ENCODE peak calls at places on chromosomes 3 and 15, in seven cellular contexts. O, J, X, E, M, Q and C are unnamed samples.

GRCh38 chr15:37893309-37893708 is 41.1 kb upstream of the TMCO5A start:
- DNase-seq in O (no peak), J (no peak), X (no peak), E (no peak), M (no peak), Q (no peak), C (no peak)

GRCh38 chr3:61008168-61008737 is 243.0 kb downstream of the FHIT start:
- DNase-seq in O (no peak), J (no peak), X (no peak), E (no peak), M (no peak), Q (no peak), C (no peak)

GRCh38 chr3:123152656-123153055 is 49.1 kb upstream of the SEC22A start:
- DNase-seq in O (no peak), J (peak; percentile 12), X (no peak), E (peak; percentile 74), M (no peak), Q (no peak), C (no peak)

GRCh38 chr3:126113238-126113555 is 29.3 kb upstream of the SLC41A3 start:
- DNase-seq in O (no peak), J (no peak), X (no peak), E (no peak), M (no peak), Q (no peak), C (no peak)

GRCh38 chr3:159239054-159239453 is 437.2 kb downstream of the MFSD1 start:
- DNase-seq in O (no peak), J (no peak), X (peak; percentile 51), E (no peak), M (no peak), Q (no peak), C (no peak)

GRCh38 chr3:10366681-10367101 is 45.8 kb upstream of the SEC13 start:
- DNase-seq in O (no peak), J (no peak), X (peak; percentile 98), E (peak; percentile 36), M (no peak), Q (peak; percentile 100), C (peak; percentile 7)

GRCh38 chr3:185729335-185729715 is 95.5 kb downstream of the IGF2BP2 start:
- DNase-seq in O (no peak), J (no peak), X (peak; percentile 91), E (no peak), M (no peak), Q (peak; percentile 88), C (no peak)

GRCh38 chr15:44148580-44148979 is 46.5 kb downstream of the FRMD5 start:
- DNase-seq in O (no peak), J (no peak), X (no peak), E (no peak), M (no peak), Q (no peak), C (no peak)

GRCh38 chr3:143928056-143928455 is 43.6 kb upstream of the DIPK2A start:
- DNase-seq in O (no peak), J (no peak), X (no peak), E (no peak), M (no peak), Q (no peak), C (no peak)

GRCh38 chr15:39784125-39784524 is 1.5 kb upstream of the FSIP1 start:
- DNase-seq in O (no peak), J (no peak), X (peak; percentile 69), E (no peak), M (no peak), Q (peak; percentile 71), C (peak; percentile 4)

GRCh38 chr3:10173095-10173925 is 8.6 kb downstream of the IRAK2 start:
- DNase-seq in O (no peak), J (no peak), X (peak; percentile 56), E (no peak), M (no peak), Q (peak; percentile 61), C (no peak)

GRCh38 chr3:194315965-194316361 is 35.2 kb downstream of the CPN2 start:
- DNase-seq in O (no peak), J (no peak), X (peak; percentile 74), E (no peak), M (no peak), Q (no peak), C (no peak)

GRCh38 chr3:174859756-174860155 is 622 bp downstream of the NAALADL2 start:
- DNase-seq in O (no peak), J (no peak), X (no peak), E (no peak), M (no peak), Q (no peak), C (no peak)

GRCh38 chr15:67077641-67078215 is 12.3 kb downstream of the SMAD3 start:
- DNase-seq in O (no peak), J (peak; percentile 81), X (no peak), E (no peak), M (no peak), Q (no peak), C (no peak)

GRCh38 chr15:64782751-64783150 is 7.4 kb upstream of the RBPMS2 start:
- DNase-seq in O (no peak), J (no peak), X (no peak), E (no peak), M (no peak), Q (no peak), C (no peak)

GRCh38 chr15:98658831-98659699 is 10.7 kb downstream of the IGF1R start:
- DNase-seq in O (no peak), J (peak; percentile 54), X (peak; percentile 74), E (peak; percentile 57), M (peak; percentile 66), Q (peak; percentile 60), C (peak; percentile 55)

GRCh38 chr3:71253169-71253568 is 330.4 kb downstream of the FOXP1 start:
- DNase-seq in O (no peak), J (no peak), X (no peak), E (no peak), M (no peak), Q (no peak), C (no peak)

GRCh38 chr15:92879949-92880725 is 20.0 kb upstream of the CHD2 start:
- DNase-seq in O (no peak), J (no peak), X (no peak), E (peak; percentile 88), M (no peak), Q (no peak), C (no peak)

GRCh38 chr3:141669434-141669833 is 68.7 kb upstream of the RNF7 start:
- DNase-seq in O (no peak), J (no peak), X (no peak), E (no peak), M (no peak), Q (no peak), C (peak; percentile 28)

GRCh38 chr15:36951747-36952247 is 148.6 kb downstream of the MEIS2 start:
- DNase-seq in O (peak; percentile 9), J (no peak), X (peak; percentile 85), E (peak; percentile 15), M (no peak), Q (peak; percentile 84), C (no peak)

GRCh38 chr3:101574388-101575156 is 592 bp downstream of the PCNP start:
- DNase-seq in O (peak; percentile 17), J (peak; percentile 53), X (peak; percentile 75), E (peak; percentile 66), M (peak; percentile 35), Q (peak; percentile 62), C (peak; percentile 71)

GRCh38 chr3:156230291-156230900 is 110.0 kb downstream of the KCNAB1 start:
- DNase-seq in O (no peak), J (no peak), X (peak; percentile 13), E (no peak), M (no peak), Q (no peak), C (no peak)

GRCh38 chr15:91678003-91678402 is 175.5 kb upstream of the SLCO3A1 start:
- DNase-seq in O (no peak), J (no peak), X (peak; percentile 12), E (no peak), M (no peak), Q (no peak), C (no peak)

GRCh38 chr3:183490653-183491052 is 62.2 kb upstream of the MCF2L2 start:
- DNase-seq in O (no peak), J (peak; percentile 87), X (peak; percentile 22), E (no peak), M (peak; percentile 78), Q (no peak), C (no peak)

GRCh38 chr15:60418095-60418494 is 20.3 kb upstream of the ANXA2 start:
- DNase-seq in O (no peak), J (no peak), X (no peak), E (no peak), M (no peak), Q (no peak), C (no peak)

GRCh38 chr3:56260262-56260661 is 208.0 kb downstream of the ERC2 start:
- DNase-seq in O (no peak), J (no peak), X (no peak), E (no peak), M (no peak), Q (no peak), C (no peak)

GRCh38 chr15:90674476-90674875 is 42.7 kb upstream of the BLM start:
- DNase-seq in O (no peak), J (no peak), X (no peak), E (no peak), M (no peak), Q (peak; percentile 50), C (no peak)

GRCh38 chr15:52789601-52790165 is 453 bp downstream of the ONECUT1 start:
- DNase-seq in O (peak; percentile 33), J (no peak), X (peak; percentile 35), E (peak; percentile 64), M (no peak), Q (peak; percentile 10), C (peak; percentile 42)
- H3K9ac ChIP-seq in O (peak overlapping the region; percentile 80), J (no peak overlapping the region), X (no peak overlapping the region), E (no peak overlapping the region), M (peak overlapping the region; percentile 64), Q (no peak overlapping the region), C (peak overlapping the region; percentile 54)

DNA sequence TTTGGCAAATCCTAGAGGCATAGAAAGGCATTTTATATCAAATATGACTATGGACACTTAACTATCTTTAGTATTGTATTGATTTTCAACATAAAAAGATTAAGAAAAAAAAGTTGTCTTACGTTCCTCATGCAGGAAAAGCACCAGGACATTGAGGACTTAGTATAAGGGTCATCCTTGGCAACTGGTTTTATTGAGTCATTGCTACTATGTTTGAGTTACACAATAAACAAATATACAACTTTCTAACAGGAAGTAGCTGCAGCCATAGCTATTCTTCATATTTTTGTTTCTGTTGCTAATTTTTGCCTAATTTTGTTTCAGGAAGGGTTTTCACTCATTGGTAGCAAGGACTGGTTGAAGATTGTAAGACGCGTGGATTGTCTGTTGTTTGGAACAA is 93.0 kb downstream of the NPTN start:
- DNase-seq in O (no peak), J (no peak), X (peak; percentile 21), E (no peak), M (no peak), Q (no peak), C (no peak)
- H3K4me3 ChIP-seq in O (no peak overlapping the region), J (no peak overlapping the region), X (no peak overlapping the region), E (no peak overlapping the region), M (no peak overlapping the region), Q (no peak overlapping the region), C (no peak overlapping the region)

DNA sequence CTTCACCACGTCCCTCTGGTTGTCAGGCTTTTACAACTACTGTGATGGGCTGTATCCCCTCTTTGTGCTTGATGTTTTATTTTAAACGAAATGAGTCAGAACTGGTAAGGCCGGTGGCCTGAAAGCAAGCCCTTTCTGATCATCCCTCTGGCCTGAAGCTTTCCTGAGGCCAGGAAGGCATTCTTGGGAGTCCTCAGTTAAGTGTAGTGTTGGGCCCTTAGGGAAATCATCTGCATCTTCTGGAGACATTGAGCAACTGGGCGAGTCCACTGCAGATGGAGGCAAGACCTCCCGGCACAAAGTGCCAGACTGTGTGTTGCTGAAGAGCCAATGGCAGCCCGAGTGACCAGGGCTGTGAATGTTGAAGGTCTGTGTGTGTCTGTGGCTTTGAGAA is 33.0 kb upstream of the AMOTL2 start:
- DNase-seq in O (no peak), J (no peak), X (peak; percentile 67), E (no peak), M (no peak), Q (peak; percentile 32), C (peak; percentile 94)
- H3K9ac ChIP-seq in O (peak overlapping the region; percentile 38), J (no peak overlapping the region), X (peak overlapping the region; percentile 27), E (no peak overlapping the region), M (no peak overlapping the region), Q (no peak overlapping the region), C (peak overlapping the region; percentile 21)

GRCh38 chr3:13521309-13521708 is 27.6 kb upstream of the FBLN2 start:
- DNase-seq in O (no peak), J (no peak), X (no peak), E (no peak), M (no peak), Q (no peak), C (no peak)
- H3K4me3 ChIP-seq in O (no peak overlapping the region), J (no peak overlapping the region), X (no peak overlapping the region), E (no peak overlapping the region), M (no peak overlapping the region), Q (no peak overlapping the region), C (no peak overlapping the region)